ENCODE peak calls at places on chromosomes 11 and 22, in nine cellular contexts. K, Y, O, T, S, R, P, C and W are unnamed samples.

GRCh38 chr11:6251990-6252473 is 7.6 kb upstream of the CCKBR start:
- DNase-seq in S (no peak), K (peak; percentile 56), R (no peak), C (no peak), Y (no peak), P (no peak), T (no peak), O (no peak), W (no peak)

GRCh38 chr22:23180301-23180892 is at the start of gene BCR:
- DNase-seq in O (peak; percentile 27), Y (peak; percentile 79), S (peak; percentile 67), P (peak; percentile 73), T (peak; percentile 10), R (peak; percentile 72), K (peak; percentile 71), C (peak; percentile 81), W (peak; percentile 68)

GRCh38 chr22:40511604-40512003 is 124.9 kb downstream of the MRTFA start:
- DNase-seq in S (no peak), T (no peak), Y (no peak), C (no peak), O (no peak), R (no peak), P (no peak), K (peak; percentile 38), W (no peak)

GRCh38 chr11:1870721-1871466 is 18.0 kb downstream of the LSP1 start:
- DNase-seq in C (no peak), O (no peak), S (no peak), K (no peak), P (no peak), R (no peak), Y (peak; percentile 34), T (no peak), W (no peak)

GRCh38 chr11:70019576-70020011 is 58.5 kb upstream of the ANO1 start:
- DNase-seq in S (peak; percentile 17), P (no peak), T (peak; percentile 57), R (no peak), K (peak; percentile 7), Y (no peak), O (no peak), C (peak; percentile 62), W (no peak)

GRCh38 chr11:11038339-11039248 is 180.7 kb upstream of the ZBED5 start:
- DNase-seq in K (no peak), P (no peak), S (no peak), T (no peak), O (no peak), R (no peak), Y (no peak), C (no peak), W (no peak)

GRCh38 chr11:47852053-47852452 is 3.9 kb upstream of the NUP160 start:
- DNase-seq in O (no peak), C (no peak), S (no peak), K (no peak), P (no peak), R (no peak), Y (no peak), T (no peak), W (no peak)

GRCh38 chr11:22577854-22578253 is 47.8 kb downstream of the FANCF start:
- DNase-seq in O (no peak), Y (no peak), P (no peak), R (no peak), T (no peak), K (no peak), C (no peak), S (no peak), W (no peak)

GRCh38 chr11:22666700-22667439 is 459 bp downstream of the GAS2 start:
- DNase-seq in O (no peak), R (no peak), C (peak; percentile 58), S (no peak), P (peak; percentile 21), T (no peak), K (peak; percentile 24), Y (peak; percentile 66), W (peak; percentile 27)

GRCh38 chr11:113446938-113447337 is 28.3 kb downstream of the DRD2 start:
- DNase-seq in O (no peak), T (no peak), K (no peak), R (no peak), C (no peak), S (no peak), P (no peak), Y (no peak), W (no peak)

GRCh38 chr11:46914363-46914762 is 4.0 kb downstream of the LRP4 start:
- DNase-seq in R (no peak), C (peak; percentile 62), S (peak; percentile 89), Y (no peak), P (no peak), O (no peak), K (no peak), T (no peak), W (peak; percentile 27)

GRCh38 chr11:42766191-42766590 is 545.6 kb upstream of the API5 start:
- DNase-seq in S (no peak), Y (no peak), O (no peak), R (no peak), T (no peak), K (no peak), C (no peak), P (no peak), W (no peak)

GRCh38 chr11:75214411-75214821 is 26.2 kb upstream of the TPBGL start:
- DNase-seq in R (no peak), S (peak; percentile 54), T (peak; percentile 11), C (peak; percentile 79), Y (peak; percentile 72), K (peak; percentile 86), P (peak; percentile 82), O (peak; percentile 52), W (peak; percentile 78)

GRCh38 chr11:76288166-76288978 is 82.1 kb upstream of the WNT11 start:
- DNase-seq in C (no peak), T (no peak), K (no peak), O (no peak), S (no peak), P (no peak), Y (no peak), R (no peak), W (peak; percentile 3)

GRCh38 chr11:68004551-68005335 is 846 bp upstream of the UNC93B1 start:
- DNase-seq in C (no peak), P (no peak), R (no peak), Y (no peak), T (no peak), O (no peak), S (no peak), K (no peak), W (no peak)
- H3K4me3 ChIP-seq in C (peak overlapping the region; percentile 70), P (no peak overlapping the region), R (peak overlapping the region; percentile 73), Y (peak overlapping the region; percentile 56), T (peak overlapping the region; percentile 52), O (peak overlapping the region; percentile 59), S (peak overlapping the region; percentile 62), K (peak overlapping the region; percentile 57), W (peak overlapping the region; percentile 48)

GRCh38 chr11:68353118-68353517 is 40.7 kb downstream of the LRP5 start:
- DNase-seq in Y (no peak), S (no peak), C (no peak), O (no peak), R (no peak), T (no peak), P (no peak), K (no peak), W (no peak)

GRCh38 chr11:68353669-68354068 is 41.3 kb downstream of the LRP5 start:
- DNase-seq in S (no peak), P (no peak), Y (no peak), T (no peak), C (no peak), O (no peak), R (no peak), K (no peak), W (no peak)

GRCh38 chr11:68352591-68352990 is 40.2 kb downstream of the LRP5 start:
- DNase-seq in S (no peak), Y (no peak), T (no peak), C (no peak), R (no peak), K (no peak), O (no peak), P (no peak), W (no peak)

GRCh38 chr11:68350759-68351449 is 38.5 kb downstream of the LRP5 start:
- DNase-seq in S (no peak), K (no peak), O (no peak), C (no peak), R (no peak), Y (no peak), P (no peak), T (no peak), W (no peak)

DNA sequence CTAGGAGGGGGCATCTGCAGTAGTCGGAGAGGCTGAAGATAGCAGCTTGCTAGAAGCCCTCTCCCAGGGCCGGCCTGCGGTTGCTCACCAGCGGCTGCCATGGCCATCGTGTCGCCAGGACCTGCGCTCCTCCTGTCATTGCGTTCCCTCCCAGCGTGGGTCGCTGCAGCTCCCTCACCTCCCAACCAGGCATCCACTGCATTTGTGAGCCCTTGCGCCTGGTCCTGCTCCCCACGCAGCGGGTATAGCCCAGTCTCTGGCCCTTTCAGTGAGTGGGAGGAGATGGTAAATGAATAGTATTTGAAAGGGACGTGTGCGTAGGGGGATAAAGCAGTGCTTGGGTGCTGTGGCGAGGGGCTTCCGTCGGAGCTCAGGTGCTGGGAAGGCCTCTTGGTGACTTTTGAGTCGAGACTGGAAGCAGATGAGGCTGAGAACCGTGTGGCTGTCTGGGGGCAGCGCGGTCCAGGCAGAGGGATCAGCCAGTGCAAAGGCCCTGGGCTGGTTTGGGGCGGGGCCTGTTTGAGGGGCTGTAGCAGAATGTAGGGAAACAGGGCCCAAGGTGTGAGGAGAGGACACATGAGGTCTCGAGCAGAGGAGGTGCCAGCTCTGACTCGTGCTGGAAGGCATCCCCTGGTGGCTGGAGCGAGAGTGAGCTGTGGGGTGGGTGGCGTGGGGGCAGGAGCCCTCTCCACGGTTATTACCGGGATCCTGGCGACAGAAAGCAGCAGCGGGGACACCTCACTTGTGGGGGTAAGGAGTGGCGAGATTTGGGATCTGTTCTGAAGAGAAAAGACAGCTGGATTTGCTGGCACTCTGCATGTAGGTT is 39.3 kb downstream of the LRP5 start:
- DNase-seq in C (no peak), R (no peak), P (no peak), O (no peak), S (no peak), K (no peak), Y (no peak), T (no peak), W (no peak)
- TF ChIP-seq CTCF in C (no peak), R (no peak), P (no peak), O (no peak), S (no peak), K (no peak), Y (no peak), T (no peak), W (no peak)

GRCh38 chr11:36131719-36132349 is 157.4 kb downstream of the COMMD9 start:
- DNase-seq in O (no peak), R (no peak), C (peak; percentile 55), T (no peak), Y (peak; percentile 24), P (peak; percentile 27), S (peak; percentile 49), K (peak; percentile 83), W (peak; percentile 65)
- H3K4me3 ChIP-seq in O (no peak overlapping the region), R (no peak overlapping the region), C (no peak overlapping the region), T (no peak overlapping the region), Y (no peak overlapping the region), P (no peak overlapping the region), S (no peak overlapping the region), K (no peak overlapping the region), W (no peak overlapping the region)

DNA sequence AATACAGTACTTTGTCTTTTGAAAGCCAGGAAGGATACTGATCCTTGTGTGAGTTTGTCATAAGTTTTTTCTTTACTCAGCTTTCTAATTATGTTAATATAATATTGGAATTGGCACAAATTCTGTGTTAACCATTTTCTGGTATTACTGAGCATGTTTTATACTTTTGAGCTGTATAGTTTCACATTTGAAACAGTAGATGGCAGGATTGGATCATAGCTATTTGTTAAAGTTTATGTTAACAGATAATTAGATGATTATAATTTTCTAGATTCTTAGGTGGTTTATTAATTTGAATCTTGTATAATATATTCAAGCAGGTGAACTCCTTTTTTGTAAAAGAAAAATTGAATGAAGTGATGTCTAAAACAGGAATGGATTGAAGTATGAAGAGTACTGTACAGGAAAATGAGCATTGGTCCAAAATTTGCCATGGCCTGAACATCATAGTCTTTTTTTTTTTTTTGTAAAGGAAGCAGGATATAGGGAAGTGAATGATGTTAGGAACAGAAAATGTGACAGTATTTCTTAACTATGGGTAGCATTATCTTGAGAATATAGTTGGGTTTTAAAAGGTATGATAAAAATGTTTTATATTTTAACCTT is 102.0 kb downstream of the CYP2R1 start:
- DNase-seq in Y (no peak), P (no peak), S (no peak), R (no peak), T (no peak), O (no peak), C (no peak), K (peak; percentile 41), W (peak; percentile 10)
- TF ChIP-seq CTCF in Y (peak; percentile 46), P (peak; percentile 48), S (peak; percentile 27), R (peak; percentile 13), T (peak; percentile 36), O (peak; percentile 68), C (peak; percentile 58), K (peak; percentile 54), W (peak; percentile 49)